ENCODE peak calls at places on chromosomes 6 and 20, in ten cellular contexts. One of them, this sample, is unnamed.

GRCh38 chr20:14214046-14214445 is 123.4 kb downstream of the FLRT3 start:
- DNase-seq in RCC 7860: no peak
- DNase-seq in GM20000: no peak
- DNase-seq in BJ: no peak
- DNase-seq in H54: no peak
- DNase-seq in GM23338: no peak
- DNase-seq in transverse colon: no peak
- DNase-seq in HS-5: no peak
- DNase-seq in activated CD4-positive, alpha-beta T cell treated with anti-CD3 and anti-CD28 coated beads, Interleukin-2, amount 50 U/mL, for 48 hours: no peak
- DNase-seq in NCI-H748 treated with DMSO at 0.1 percent for 48 hours: no peak
- DNase-seq in this sample: no peak

GRCh38 chr6:64904616-64905015 is 802.4 kb downstream of the EYS start:
- DNase-seq in RCC 7860: no peak
- DNase-seq in NCI-H748 treated with DMSO at 0.1 percent for 48 hours: no peak
- DNase-seq in transverse colon: no peak
- DNase-seq in BJ: no peak
- DNase-seq in H54: no peak
- DNase-seq in GM23338: no peak
- DNase-seq in activated CD4-positive, alpha-beta T cell treated with anti-CD3 and anti-CD28 coated beads, Interleukin-2, amount 50 U/mL, for 48 hours: no peak
- DNase-seq in HS-5: no peak
- DNase-seq in GM20000: no peak
- DNase-seq in this sample: no peak

GRCh38 chr20:58133020-58133419 is 95.4 kb downstream of the ANKRD60 start:
- DNase-seq in BJ: no peak
- DNase-seq in GM23338: no peak
- DNase-seq in activated CD4-positive, alpha-beta T cell treated with anti-CD3 and anti-CD28 coated beads, Interleukin-2, amount 50 U/mL, for 48 hours: no peak
- DNase-seq in transverse colon: no peak
- DNase-seq in GM20000: no peak
- DNase-seq in NCI-H748 treated with DMSO at 0.1 percent for 48 hours: no peak
- DNase-seq in HS-5: no peak
- DNase-seq in H54: no peak
- DNase-seq in RCC 7860: no peak
- DNase-seq in this sample: no peak

GRCh38 chr6:44733868-44734267 is 346.4 kb downstream of the CDC5L start:
- DNase-seq in transverse colon: peak; percentile 55
- DNase-seq in GM23338: no peak
- DNase-seq in H54: no peak
- DNase-seq in activated CD4-positive, alpha-beta T cell treated with anti-CD3 and anti-CD28 coated beads, Interleukin-2, amount 50 U/mL, for 48 hours: no peak
- DNase-seq in HS-5: no peak
- DNase-seq in RCC 7860: no peak
- DNase-seq in NCI-H748 treated with DMSO at 0.1 percent for 48 hours: no peak
- DNase-seq in BJ: no peak
- DNase-seq in GM20000: no peak
- DNase-seq in this sample: no peak

GRCh38 chr6:167659016-167659415 is 167.7 kb upstream of the AFDN start:
- DNase-seq in transverse colon: no peak
- DNase-seq in GM23338: no peak
- DNase-seq in BJ: no peak
- DNase-seq in NCI-H748 treated with DMSO at 0.1 percent for 48 hours: no peak
- DNase-seq in H54: no peak
- DNase-seq in GM20000: no peak
- DNase-seq in HS-5: no peak
- DNase-seq in activated CD4-positive, alpha-beta T cell treated with anti-CD3 and anti-CD28 coated beads, Interleukin-2, amount 50 U/mL, for 48 hours: no peak
- DNase-seq in RCC 7860: no peak
- DNase-seq in this sample: no peak

GRCh38 chr20:33675127-33675954 is 1.1 kb upstream of the NECAB3 start:
- DNase-seq in GM20000: no peak
- DNase-seq in GM23338: no peak
- DNase-seq in transverse colon: no peak
- DNase-seq in HS-5: no peak
- DNase-seq in activated CD4-positive, alpha-beta T cell treated with anti-CD3 and anti-CD28 coated beads, Interleukin-2, amount 50 U/mL, for 48 hours: no peak
- DNase-seq in RCC 7860: no peak
- DNase-seq in BJ: no peak
- DNase-seq in H54: no peak
- DNase-seq in NCI-H748 treated with DMSO at 0.1 percent for 48 hours: no peak
- DNase-seq in this sample: no peak

GRCh38 chr6:16739329-16739801 is 21.9 kb downstream of the ATXN1 start:
- DNase-seq in transverse colon: no peak
- DNase-seq in HS-5: no peak
- DNase-seq in BJ: no peak
- DNase-seq in GM23338: peak; percentile 30
- DNase-seq in GM20000: no peak
- DNase-seq in RCC 7860: peak; percentile 88
- DNase-seq in NCI-H748 treated with DMSO at 0.1 percent for 48 hours: no peak
- DNase-seq in activated CD4-positive, alpha-beta T cell treated with anti-CD3 and anti-CD28 coated beads, Interleukin-2, amount 50 U/mL, for 48 hours: no peak
- DNase-seq in H54: no peak
- DNase-seq in this sample: no peak

GRCh38 chr6:80439721-80440488 is 333.4 kb downstream of the BCKDHB start:
- DNase-seq in HS-5: no peak
- DNase-seq in GM20000: no peak
- DNase-seq in RCC 7860: no peak
- DNase-seq in transverse colon: no peak
- DNase-seq in BJ: no peak
- DNase-seq in NCI-H748 treated with DMSO at 0.1 percent for 48 hours: no peak
- DNase-seq in activated CD4-positive, alpha-beta T cell treated with anti-CD3 and anti-CD28 coated beads, Interleukin-2, amount 50 U/mL, for 48 hours: no peak
- DNase-seq in GM23338: no peak
- DNase-seq in H54: no peak
- DNase-seq in this sample: no peak

GRCh38 chr20:58697201-58697866 is 4.7 kb downstream of the NPEPL1 start:
- DNase-seq in activated CD4-positive, alpha-beta T cell treated with anti-CD3 and anti-CD28 coated beads, Interleukin-2, amount 50 U/mL, for 48 hours: no peak
- DNase-seq in H54: no peak
- DNase-seq in GM20000: no peak
- DNase-seq in GM23338: no peak
- DNase-seq in NCI-H748 treated with DMSO at 0.1 percent for 48 hours: no peak
- DNase-seq in RCC 7860: no peak
- DNase-seq in transverse colon: peak; percentile 4
- DNase-seq in BJ: no peak
- DNase-seq in HS-5: no peak
- DNase-seq in this sample: no peak

GRCh38 chr6:41439524-41440418 is 104.4 kb downstream of the NCR2 start:
- DNase-seq in GM20000: peak; percentile 84
- DNase-seq in activated CD4-positive, alpha-beta T cell treated with anti-CD3 and anti-CD28 coated beads, Interleukin-2, amount 50 U/mL, for 48 hours: no peak
- DNase-seq in transverse colon: no peak
- DNase-seq in H54: no peak
- DNase-seq in RCC 7860: no peak
- DNase-seq in GM23338: no peak
- DNase-seq in BJ: no peak
- DNase-seq in HS-5: no peak
- DNase-seq in NCI-H748 treated with DMSO at 0.1 percent for 48 hours: no peak
- DNase-seq in this sample: no peak

GRCh38 chr20:21511485-21511849 is 2.4 kb downstream of the NKX2-2 start:
- DNase-seq in GM23338: peak; percentile 45
- DNase-seq in BJ: no peak
- DNase-seq in transverse colon: no peak
- DNase-seq in HS-5: no peak
- DNase-seq in RCC 7860: no peak
- DNase-seq in NCI-H748 treated with DMSO at 0.1 percent for 48 hours: no peak
- DNase-seq in activated CD4-positive, alpha-beta T cell treated with anti-CD3 and anti-CD28 coated beads, Interleukin-2, amount 50 U/mL, for 48 hours: peak; percentile 16
- DNase-seq in H54: no peak
- DNase-seq in GM20000: peak; percentile 37
- DNase-seq in this sample: no peak

GRCh38 chr20:48350291-48350988 is 477.4 kb downstream of the PREX1 start:
- DNase-seq in transverse colon: no peak
- DNase-seq in activated CD4-positive, alpha-beta T cell treated with anti-CD3 and anti-CD28 coated beads, Interleukin-2, amount 50 U/mL, for 48 hours: no peak
- DNase-seq in H54: no peak
- DNase-seq in NCI-H748 treated with DMSO at 0.1 percent for 48 hours: no peak
- DNase-seq in GM20000: peak; percentile 45
- DNase-seq in GM23338: peak; percentile 81
- DNase-seq in HS-5: no peak
- DNase-seq in RCC 7860: no peak
- DNase-seq in BJ: no peak
- DNase-seq in this sample: no peak

GRCh38 chr20:36861875-36862801 is 13.8 kb upstream of the TLDC2 start:
- DNase-seq in GM23338: peak; percentile 67
- DNase-seq in transverse colon: peak; percentile 80
- DNase-seq in H54: peak; percentile 96
- DNase-seq in activated CD4-positive, alpha-beta T cell treated with anti-CD3 and anti-CD28 coated beads, Interleukin-2, amount 50 U/mL, for 48 hours: no peak
- DNase-seq in RCC 7860: peak; percentile 94
- DNase-seq in HS-5: peak; percentile 87
- DNase-seq in BJ: peak; percentile 45
- DNase-seq in NCI-H748 treated with DMSO at 0.1 percent for 48 hours: peak; percentile 38
- DNase-seq in GM20000: no peak
- DNase-seq in this sample: peak; percentile 81

GRCh38 chr20:52457826-52458225 is 266.2 kb upstream of the ZFP64 start:
- DNase-seq in GM20000: no peak
- DNase-seq in GM23338: no peak
- DNase-seq in activated CD4-positive, alpha-beta T cell treated with anti-CD3 and anti-CD28 coated beads, Interleukin-2, amount 50 U/mL, for 48 hours: no peak
- DNase-seq in BJ: no peak
- DNase-seq in HS-5: no peak
- DNase-seq in H54: no peak
- DNase-seq in NCI-H748 treated with DMSO at 0.1 percent for 48 hours: no peak
- DNase-seq in RCC 7860: peak; percentile 81
- DNase-seq in transverse colon: no peak
- DNase-seq in this sample: no peak

GRCh38 chr20:50595988-50596693 is 86.0 kb downstream of the PTPN1 start:
- DNase-seq in BJ: no peak
- DNase-seq in RCC 7860: no peak
- DNase-seq in activated CD4-positive, alpha-beta T cell treated with anti-CD3 and anti-CD28 coated beads, Interleukin-2, amount 50 U/mL, for 48 hours: no peak
- DNase-seq in H54: no peak
- DNase-seq in GM20000: no peak
- DNase-seq in GM23338: peak; percentile 44
- DNase-seq in transverse colon: no peak
- DNase-seq in NCI-H748 treated with DMSO at 0.1 percent for 48 hours: no peak
- DNase-seq in HS-5: no peak
- DNase-seq in this sample: no peak

GRCh38 chr6:42400031-42400760 is 51.5 kb downstream of the TRERF1 start:
- DNase-seq in transverse colon: no peak
- DNase-seq in NCI-H748 treated with DMSO at 0.1 percent for 48 hours: no peak
- DNase-seq in RCC 7860: no peak
- DNase-seq in GM20000: no peak
- DNase-seq in HS-5: no peak
- DNase-seq in GM23338: no peak
- DNase-seq in activated CD4-positive, alpha-beta T cell treated with anti-CD3 and anti-CD28 coated beads, Interleukin-2, amount 50 U/mL, for 48 hours: peak; percentile 2
- DNase-seq in BJ: no peak
- DNase-seq in H54: no peak
- DNase-seq in this sample: no peak

GRCh38 chr6:141580121-141580520 is 552.6 kb upstream of the GJE1 start:
- DNase-seq in RCC 7860: no peak
- DNase-seq in HS-5: no peak
- DNase-seq in BJ: no peak
- DNase-seq in NCI-H748 treated with DMSO at 0.1 percent for 48 hours: no peak
- DNase-seq in H54: no peak
- DNase-seq in GM23338: no peak
- DNase-seq in activated CD4-positive, alpha-beta T cell treated with anti-CD3 and anti-CD28 coated beads, Interleukin-2, amount 50 U/mL, for 48 hours: no peak
- DNase-seq in GM20000: no peak
- DNase-seq in transverse colon: no peak
- DNase-seq in this sample: no peak

GRCh38 chr6:142014515-142014914 is 118.2 kb upstream of the GJE1 start:
- DNase-seq in HS-5: peak; percentile 93
- DNase-seq in GM23338: no peak
- DNase-seq in transverse colon: no peak
- DNase-seq in BJ: peak; percentile 87
- DNase-seq in activated CD4-positive, alpha-beta T cell treated with anti-CD3 and anti-CD28 coated beads, Interleukin-2, amount 50 U/mL, for 48 hours: no peak
- DNase-seq in H54: no peak
- DNase-seq in RCC 7860: peak; percentile 82
- DNase-seq in GM20000: no peak
- DNase-seq in NCI-H748 treated with DMSO at 0.1 percent for 48 hours: no peak
- DNase-seq in this sample: peak; percentile 62

GRCh38 chr6:76803038-76803580 is 660.2 kb downstream of the HTR1B start:
- DNase-seq in H54: no peak
- DNase-seq in NCI-H748 treated with DMSO at 0.1 percent for 48 hours: no peak
- DNase-seq in GM20000: no peak
- DNase-seq in BJ: no peak
- DNase-seq in HS-5: no peak
- DNase-seq in transverse colon: no peak
- DNase-seq in GM23338: peak; percentile 10
- DNase-seq in RCC 7860: no peak
- DNase-seq in activated CD4-positive, alpha-beta T cell treated with anti-CD3 and anti-CD28 coated beads, Interleukin-2, amount 50 U/mL, for 48 hours: no peak
- DNase-seq in this sample: no peak

GRCh38 chr6:43947860-43948259 is 177.8 kb downstream of the VEGFA start:
- DNase-seq in H54: no peak
- DNase-seq in BJ: no peak
- DNase-seq in activated CD4-positive, alpha-beta T cell treated with anti-CD3 and anti-CD28 coated beads, Interleukin-2, amount 50 U/mL, for 48 hours: no peak
- DNase-seq in transverse colon: no peak
- DNase-seq in GM20000: no peak
- DNase-seq in GM23338: no peak
- DNase-seq in HS-5: no peak
- DNase-seq in RCC 7860: no peak
- DNase-seq in NCI-H748 treated with DMSO at 0.1 percent for 48 hours: no peak
- DNase-seq in this sample: no peak

GRCh38 chr20:5933802-5934436 is 16.4 kb downstream of the TRMT6 start:
- DNase-seq in HS-5: no peak
- DNase-seq in GM20000: peak; percentile 63
- DNase-seq in BJ: no peak
- DNase-seq in activated CD4-positive, alpha-beta T cell treated with anti-CD3 and anti-CD28 coated beads, Interleukin-2, amount 50 U/mL, for 48 hours: no peak
- DNase-seq in transverse colon: no peak
- DNase-seq in RCC 7860: no peak
- DNase-seq in H54: no peak
- DNase-seq in NCI-H748 treated with DMSO at 0.1 percent for 48 hours: no peak
- DNase-seq in GM23338: peak; percentile 53
- DNase-seq in this sample: no peak

GRCh38 chr6:167589615-167589940 is 237.1 kb upstream of the AFDN start:
- DNase-seq in NCI-H748 treated with DMSO at 0.1 percent for 48 hours: no peak
- DNase-seq in GM23338: no peak
- DNase-seq in GM20000: no peak
- DNase-seq in HS-5: no peak
- DNase-seq in H54: no peak
- DNase-seq in activated CD4-positive, alpha-beta T cell treated with anti-CD3 and anti-CD28 coated beads, Interleukin-2, amount 50 U/mL, for 48 hours: no peak
- DNase-seq in RCC 7860: no peak
- DNase-seq in transverse colon: no peak
- DNase-seq in BJ: no peak
- DNase-seq in this sample: no peak

GRCh38 chr6:139679516-139680179 is 305.2 kb upstream of the CITED2 start:
- DNase-seq in BJ: peak; percentile 29
- DNase-seq in GM20000: no peak
- DNase-seq in HS-5: no peak
- DNase-seq in H54: no peak
- DNase-seq in RCC 7860: no peak
- DNase-seq in transverse colon: no peak
- DNase-seq in activated CD4-positive, alpha-beta T cell treated with anti-CD3 and anti-CD28 coated beads, Interleukin-2, amount 50 U/mL, for 48 hours: no peak
- DNase-seq in NCI-H748 treated with DMSO at 0.1 percent for 48 hours: no peak
- DNase-seq in GM23338: no peak
- DNase-seq in this sample: no peak

GRCh38 chr20:58084966-58085365 is 143.5 kb downstream of the ANKRD60 start:
- DNase-seq in transverse colon: no peak
- DNase-seq in NCI-H748 treated with DMSO at 0.1 percent for 48 hours: no peak
- DNase-seq in BJ: no peak
- DNase-seq in RCC 7860: peak; percentile 58
- DNase-seq in GM23338: no peak
- DNase-seq in activated CD4-positive, alpha-beta T cell treated with anti-CD3 and anti-CD28 coated beads, Interleukin-2, amount 50 U/mL, for 48 hours: no peak
- DNase-seq in HS-5: no peak
- DNase-seq in H54: no peak
- DNase-seq in GM20000: no peak
- DNase-seq in this sample: no peak

GRCh38 chr6:120260713-120261112 is 911.2 kb upstream of the MAN1A1 start:
- DNase-seq in GM23338: no peak
- DNase-seq in activated CD4-positive, alpha-beta T cell treated with anti-CD3 and anti-CD28 coated beads, Interleukin-2, amount 50 U/mL, for 48 hours: no peak
- DNase-seq in BJ: no peak
- DNase-seq in H54: no peak
- DNase-seq in NCI-H748 treated with DMSO at 0.1 percent for 48 hours: no peak
- DNase-seq in RCC 7860: no peak
- DNase-seq in GM20000: no peak
- DNase-seq in transverse colon: no peak
- DNase-seq in HS-5: no peak
- DNase-seq in this sample: no peak

GRCh38 chr6:36848658-36849441 is 9.6 kb upstream of the CPNE5 start:
- DNase-seq in transverse colon: peak; percentile 63
- DNase-seq in GM20000: no peak
- DNase-seq in NCI-H748 treated with DMSO at 0.1 percent for 48 hours: no peak
- DNase-seq in GM23338: peak; percentile 89
- DNase-seq in activated CD4-positive, alpha-beta T cell treated with anti-CD3 and anti-CD28 coated beads, Interleukin-2, amount 50 U/mL, for 48 hours: no peak
- DNase-seq in RCC 7860: no peak
- DNase-seq in HS-5: no peak
- DNase-seq in BJ: no peak
- DNase-seq in H54: no peak
- DNase-seq in this sample: no peak

GRCh38 chr6:131643262-131643631 is 6.1 kb downstream of the ENPP3 start:
- DNase-seq in H54: no peak
- DNase-seq in transverse colon: peak; percentile 73
- DNase-seq in activated CD4-positive, alpha-beta T cell treated with anti-CD3 and anti-CD28 coated beads, Interleukin-2, amount 50 U/mL, for 48 hours: no peak
- DNase-seq in GM20000: no peak
- DNase-seq in NCI-H748 treated with DMSO at 0.1 percent for 48 hours: no peak
- DNase-seq in GM23338: no peak
- DNase-seq in HS-5: no peak
- DNase-seq in RCC 7860: no peak
- DNase-seq in BJ: no peak
- DNase-seq in this sample: no peak

GRCh38 chr20:41065716-41066115 is 37.1 kb downstream of the TOP1 start:
- DNase-seq in GM20000: no peak
- DNase-seq in activated CD4-positive, alpha-beta T cell treated with anti-CD3 and anti-CD28 coated beads, Interleukin-2, amount 50 U/mL, for 48 hours: no peak
- DNase-seq in HS-5: no peak
- DNase-seq in NCI-H748 treated with DMSO at 0.1 percent for 48 hours: no peak
- DNase-seq in RCC 7860: no peak
- DNase-seq in BJ: no peak
- DNase-seq in GM23338: no peak
- DNase-seq in H54: no peak
- DNase-seq in transverse colon: no peak
- DNase-seq in this sample: no peak